ENCODE peak calls at places on chromosomes 16 and 17, in five cellular contexts. Y is suprapubic skin, L is AG04450, W is stomach, Z is astrocyte. V is an unnamed sample.

GRCh38 chr16:24980077-24980793 is 34.9 kb downstream of the ARHGAP17 start:
- DNase-seq in W (no peak), Y (no peak), Z (peak; percentile 23), L (no peak), V (no peak)

GRCh38 chr17:42460371-42460770 is 1.7 kb downstream of the ATP6V0A1 start:
- DNase-seq in L (no peak), Y (no peak), Z (no peak), W (no peak), V (no peak)

GRCh38 chr16:57591086-57591869 is 37.2 kb upstream of the ADGRG1 start:
- DNase-seq in Y (peak; percentile 81), L (no peak), W (peak; percentile 81), Z (peak; percentile 84), V (no peak)

GRCh38 chr17:42577140-42577531 is 393 bp downstream of the PSMC3IP start:
- DNase-seq in W (no peak), Y (no peak), Z (no peak), L (no peak), V (no peak)

GRCh38 chr16:25868041-25868600 is 176.4 kb downstream of the HS3ST4 start:
- DNase-seq in Z (no peak), W (no peak), L (no peak), Y (no peak), V (no peak)

GRCh38 chr16:2229091-2229490 is 5.7 kb downstream of the E4F1 start:
- DNase-seq in L (no peak), Y (peak; percentile 71), Z (no peak), W (no peak), V (no peak)

GRCh38 chr17:32723310-32723955 is 153.5 kb downstream of the MYO1D start:
- DNase-seq in L (no peak), Z (no peak), W (no peak), Y (no peak), V (no peak)

GRCh38 chr17:7615265-7615747 is 609 bp upstream of the FXR2 start:
- DNase-seq in L (no peak), Z (no peak), Y (no peak), W (no peak), V (no peak)

GRCh38 chr16:12010388-12011251 is 34.1 kb downstream of the SNX29 start:
- DNase-seq in Y (no peak), L (no peak), W (no peak), Z (no peak), V (no peak)

GRCh38 chr16:70453891-70454220 is 539 bp upstream of the FCSK start:
- DNase-seq in W (no peak), Y (no peak), L (no peak), Z (peak; percentile 27), V (no peak)

GRCh38 chr17:79005063-79005861 is 4.3 kb downstream of the CANT1 start:
- DNase-seq in Z (no peak), Y (peak; percentile 59), L (no peak), W (peak; percentile 74), V (no peak)

GRCh38 chr17:82313195-82314011 is 4.0 kb downstream of the CD7 start:
- DNase-seq in Z (no peak), Y (no peak), L (no peak), W (no peak), V (no peak)

GRCh38 chr17:18236494-18236893 is 11.1 kb downstream of the LLGL1 start:
- DNase-seq in Z (no peak), W (no peak), L (no peak), Y (no peak), V (no peak)

GRCh38 chr16:63787014-63787413 is 1334.8 kb downstream of the CDH11 start:
- DNase-seq in L (no peak), Y (no peak), W (no peak), Z (no peak), V (no peak)

GRCh38 chr17:7932949-7933348 is 943 bp downstream of the CNTROB start:
- DNase-seq in Z (peak; percentile 23), L (no peak), W (peak; percentile 45), Y (no peak), V (no peak)

GRCh38 chr16:23403547-23403946 is 49.4 kb downstream of the COG7 start:
- DNase-seq in Y (no peak), L (no peak), Z (no peak), W (no peak), V (no peak)
- H3K4me3 ChIP-seq in Y (no peak overlapping the region), L (no peak overlapping the region), Z (no peak overlapping the region), W (no peak overlapping the region), V (no peak overlapping the region)

DNA sequence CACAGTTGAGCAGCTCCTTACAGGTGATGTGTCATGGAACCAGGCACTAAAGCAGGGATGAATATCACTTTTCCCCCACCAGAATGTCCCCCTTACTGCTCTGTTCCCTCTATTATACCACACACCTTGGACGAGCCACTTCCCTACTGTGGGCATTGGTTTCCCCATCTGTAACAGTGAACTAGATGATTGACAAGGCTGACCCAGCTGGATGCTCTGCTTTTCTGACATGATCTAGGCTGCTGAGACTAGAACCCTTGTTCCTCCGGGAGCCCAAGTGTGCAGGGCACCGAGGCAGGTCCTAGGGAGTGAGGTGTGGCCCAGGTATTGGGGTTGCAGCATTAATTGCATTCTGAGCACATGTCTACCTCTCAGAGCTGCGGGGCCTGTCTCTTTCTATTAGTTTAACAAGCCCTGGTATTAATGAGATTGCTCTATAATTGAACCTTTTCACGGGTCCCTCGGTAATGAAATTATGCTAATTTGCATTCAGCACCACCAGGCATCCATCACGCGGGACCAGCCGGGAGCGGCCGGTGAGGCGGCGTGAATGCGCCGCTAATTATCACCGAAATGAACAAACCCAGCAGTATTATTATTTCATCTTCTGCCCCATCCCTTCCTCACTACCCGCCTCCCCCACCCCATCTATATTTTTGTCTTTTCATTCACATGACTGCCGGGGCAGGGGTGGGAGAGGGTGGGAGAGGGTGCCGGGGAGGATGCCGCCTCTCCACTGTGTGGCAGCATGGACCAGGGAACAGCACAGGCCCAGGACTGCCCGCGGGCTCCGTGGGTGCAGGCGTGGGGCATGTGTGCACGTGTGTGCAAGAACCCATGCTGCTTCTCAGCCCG is 121.2 kb downstream of the CYLD start:
- DNase-seq in Z (no peak), L (no peak), Y (no peak), W (no peak), V (no peak)
- TF ChIP-seq CTCF in Z (no peak), L (no peak), Y (no peak), W (no peak), V (no peak)

DNA sequence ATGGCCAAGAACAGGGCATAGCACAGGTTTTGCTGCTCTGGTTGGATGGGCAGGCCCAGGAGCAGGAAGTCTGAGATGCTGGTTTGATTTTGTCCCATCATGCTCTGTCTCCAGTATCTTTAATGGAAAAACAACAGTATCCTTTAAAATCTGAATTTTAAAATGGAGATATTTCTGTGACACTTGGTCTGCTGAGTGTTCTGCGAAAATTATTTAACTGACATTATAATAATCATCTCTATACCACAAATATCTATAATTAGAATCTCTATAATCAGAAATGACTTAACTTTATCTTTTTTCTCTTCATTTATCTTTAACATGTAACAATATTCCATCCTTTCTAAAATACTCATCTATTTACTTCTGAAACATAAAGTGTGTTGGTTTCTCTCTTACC is at the start of gene OR1E1:
- DNase-seq in L (no peak), Y (no peak), Z (no peak), W (no peak), V (no peak)
- H3K4me3 ChIP-seq in L (no peak within 1 kb of the TSS), Y (no peak within 1 kb of the TSS), Z (no peak within 1 kb of the TSS), W (no peak within 1 kb of the TSS), V (no peak within 1 kb of the TSS)

GRCh38 chr17:66272699-66273390 is 29.6 kb upstream of the PRKCA start:
- DNase-seq in L (peak; percentile 20), Y (no peak), W (no peak), Z (peak; percentile 94), V (no peak)

GRCh38 chr17:66273391-66273722 is 29.1 kb upstream of the PRKCA start:
- DNase-seq in L (no peak), Z (no peak), W (no peak), Y (no peak), V (no peak)

GRCh38 chr17:66276328-66276937 is 26.0 kb upstream of the PRKCA start:
- DNase-seq in Y (no peak), L (no peak), Z (peak; percentile 67), W (no peak), V (no peak)

GRCh38 chr17:66271512-66271911 is 30.9 kb upstream of the PRKCA start:
- DNase-seq in L (no peak), W (no peak), Y (no peak), Z (no peak), V (no peak)

GRCh38 chr17:66275651-66276050 is 26.8 kb upstream of the PRKCA start:
- DNase-seq in W (peak; percentile 42), Z (peak; percentile 97), L (peak; percentile 56), Y (no peak), V (peak; percentile 90)
- TF ChIP-seq CTCF in W (no peak), Z (no peak), L (no peak), Y (no peak), V (no peak)

GRCh38 chr17:13598353-13599167 is 3.2 kb downstream of the HS3ST3A1 start:
- DNase-seq in W (no peak), Z (no peak), Y (no peak), L (no peak), V (no peak)
- H3K4me3 ChIP-seq in W (no peak overlapping the region), Z (peak overlapping the region; percentile 87), Y (no peak overlapping the region), L (peak overlapping the region; percentile 87), V (peak overlapping the region; percentile 81)

DNA sequence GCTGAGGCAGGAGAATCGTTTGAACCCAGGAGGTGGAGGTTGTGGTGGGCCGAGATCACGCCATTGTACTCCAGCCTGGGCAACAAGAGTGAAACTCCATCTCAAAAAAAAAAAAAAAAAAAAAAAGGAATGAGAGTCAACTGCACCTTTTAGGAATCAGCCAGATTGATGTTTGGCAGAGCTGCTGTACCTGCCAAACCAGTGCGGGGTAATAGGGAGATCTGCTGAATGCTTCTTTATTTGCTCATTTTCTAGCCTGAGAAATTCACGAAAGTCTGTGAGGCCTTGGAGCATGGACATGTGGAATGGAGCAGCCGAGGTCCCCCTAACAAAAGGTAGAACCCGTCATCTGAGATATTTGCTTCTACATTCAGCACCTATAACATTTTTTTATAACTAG is 18.4 kb downstream of the OGFOD1 start:
- DNase-seq in Y (no peak), Z (no peak), W (no peak), L (no peak), V (no peak)
- TF ChIP-seq CTCF in Y (no peak), Z (no peak), W (no peak), L (no peak), V (no peak)

V was measured in AG04449.